ENCODE peak calls at places on chromosomes 1 and 21, in seven cellular contexts. H, W, P, J, M, O and B are unnamed samples.

GRCh38 chr1:53413175-53414001 is 45.8 kb upstream of the DMRTB1 start:
- DNase-seq in H (no peak), W (no peak), P (peak), J (no peak), M (no peak), O (peak), B (no peak)

GRCh38 chr1:182845379-182845778 is 6.2 kb downstream of the DHX9 start:
- DNase-seq in H (no peak), W (no peak), P (no peak), J (no peak), M (no peak), O (no peak), B (no peak)

GRCh38 chr1:188668083-188668482 is 1809.6 kb downstream of the BRINP3 start:
- DNase-seq in H (peak), W (no peak), P (no peak), J (no peak), M (no peak), O (peak), B (no peak)

GRCh38 chr1:185934476-185935189 is 200.4 kb downstream of the HMCN1 start:
- DNase-seq in H (no peak), W (no peak), P (peak), J (no peak), M (no peak), O (no peak), B (no peak)

GRCh38 chr1:59707216-59707615 is 107.5 kb upstream of the HOOK1 start:
- DNase-seq in H (no peak), W (no peak), P (peak), J (peak), M (no peak), O (peak), B (no peak)

GRCh38 chr1:31335007-31335406 is 37.9 kb downstream of the FABP3 start:
- DNase-seq in H (peak), W (no peak), P (peak), J (no peak), M (no peak), O (peak), B (no peak)

GRCh38 chr1:108084866-108085477 is 115.2 kb downstream of the SLC25A24 start:
- DNase-seq in H (no peak), W (no peak), P (no peak), J (no peak), M (no peak), O (no peak), B (no peak)

GRCh38 chr1:105137543-105138444 is 1388.1 kb downstream of the AMY1C start:
- DNase-seq in H (peak), W (no peak), P (no peak), J (no peak), M (no peak), O (no peak), B (peak)

GRCh38 chr1:64966158-64966963 is at the start of gene JAK1:
- DNase-seq in H (peak), W (peak), P (peak), J (peak), M (peak), O (no peak), B (peak)

GRCh38 chr1:222301653-222302052 is 246.3 kb downstream of the HHIPL2 start:
- DNase-seq in H (no peak), W (no peak), P (no peak), J (no peak), M (no peak), O (no peak), B (no peak)

GRCh38 chr1:195594322-195594721 is 1013.9 kb downstream of the KCNT2 start:
- DNase-seq in H (no peak), W (no peak), P (no peak), J (no peak), M (no peak), O (no peak), B (no peak)

GRCh38 chr1:204345941-204346678 is 13.6 kb downstream of the PLEKHA6 start:
- DNase-seq in H (no peak), W (no peak), P (no peak), J (no peak), M (no peak), O (no peak), B (no peak)

GRCh38 chr1:116769050-116769449 is 14.8 kb downstream of the CD2 start:
- DNase-seq in H (no peak), W (no peak), P (no peak), J (no peak), M (no peak), O (no peak), B (no peak)

GRCh38 chr1:41811051-41811795 is 107.5 kb downstream of the HIVEP3 start:
- DNase-seq in H (no peak), W (no peak), P (peak), J (no peak), M (no peak), O (no peak), B (no peak)

GRCh38 chr1:51303751-51304196 is 26.6 kb downstream of the TTC39A start:
- DNase-seq in H (no peak), W (peak), P (peak), J (no peak), M (no peak), O (no peak), B (no peak)

GRCh38 chr21:24375201-24375600 is 1232.1 kb downstream of the MRPL39 start:
- DNase-seq in H (no peak), W (no peak), P (no peak), J (no peak), M (no peak), O (no peak), B (no peak)

GRCh38 chr1:173213665-173214064 is 6.5 kb upstream of the TNFSF4 start:
- DNase-seq in H (no peak), W (no peak), P (no peak), J (no peak), M (no peak), O (no peak), B (no peak)

GRCh38 chr1:108708726-108709660 is 3.7 kb upstream of the FNDC7 start:
- DNase-seq in H (peak), W (no peak), P (peak), J (no peak), M (no peak), O (no peak), B (no peak)

GRCh38 chr1:26161408-26162219 is 2.7 kb downstream of the FAM110D start:
- DNase-seq in H (peak), W (peak), P (peak), J (peak), M (peak), O (no peak), B (peak)

GRCh38 chr1:28510350-28511223 is 4.7 kb downstream of the RCC1 start:
- DNase-seq in H (no peak), W (no peak), P (peak), J (no peak), M (no peak), O (no peak), B (no peak)

GRCh38 chr1:165928075-165928731 is 100.8 kb downstream of the UCK2 start:
- DNase-seq in H (peak), W (peak), P (peak), J (no peak), M (no peak), O (peak), B (no peak)

GRCh38 chr1:208129057-208129456 is 115.1 kb downstream of the PLXNA2 start:
- DNase-seq in H (no peak), W (no peak), P (no peak), J (no peak), M (no peak), O (no peak), B (no peak)

GRCh38 chr1:119679223-119679622 is 31.2 kb upstream of the ZNF697 start:
- DNase-seq in H (peak), W (no peak), P (no peak), J (no peak), M (no peak), O (no peak), B (no peak)

GRCh38 chr21:32475162-32475812 is 62.8 kb downstream of the EVA1C start:
- DNase-seq in H (no peak), W (no peak), P (peak), J (no peak), M (no peak), O (no peak), B (no peak)

GRCh38 chr1:240706150-240706904 is 94.4 kb upstream of the GREM2 start:
- DNase-seq in H (no peak), W (no peak), P (no peak), J (no peak), M (no peak), O (no peak), B (no peak)

GRCh38 chr1:90713741-90714509 is 3.2 kb downstream of the BARHL2 start:
- DNase-seq in H (peak), W (no peak), P (no peak), J (no peak), M (no peak), O (no peak), B (no peak)

GRCh38 chr1:145999321-146000024 is 3.1 kb upstream of the TXNIP start:
- DNase-seq in H (no peak), W (peak), P (peak), J (peak), M (no peak), O (no peak), B (peak)

GRCh38 chr21:29083306-29083705 is 9.9 kb upstream of the CCT8 start:
- DNase-seq in H (no peak), W (no peak), P (no peak), J (no peak), M (no peak), O (no peak), B (no peak)

GRCh38 chr1:181179980-181180964 is 91.8 kb downstream of the IER5 start:
- DNase-seq in H (peak), W (no peak), P (peak), J (peak), M (no peak), O (no peak), B (no peak)

GRCh38 chr1:73587080-73587479 is 610.9 kb downstream of the LRRIQ3 start:
- DNase-seq in H (no peak), W (no peak), P (no peak), J (no peak), M (no peak), O (no peak), B (no peak)

GRCh38 chr1:57831624-57832023 is 407.8 kb upstream of the DAB1 start:
- DNase-seq in H (no peak), W (no peak), P (peak), J (no peak), M (no peak), O (no peak), B (no peak)

GRCh38 chr1:18108313-18109057 is 887 bp downstream of the IGSF21 start:
- DNase-seq in H (peak), W (no peak), P (no peak), J (no peak), M (no peak), O (no peak), B (no peak)

GRCh38 chr1:10823000-10823401 is 26.6 kb upstream of the CASZ1 start:
- DNase-seq in H (no peak), W (peak), P (peak), J (peak), M (no peak), O (no peak), B (no peak)

GRCh38 chr1:175079338-175079737 is 11.7 kb downstream of the TNN start:
- DNase-seq in H (no peak), W (no peak), P (no peak), J (no peak), M (no peak), O (no peak), B (no peak)

GRCh38 chr1:205983925-205984725 is 19.1 kb downstream of the RAB7B start:
- DNase-seq in H (peak), W (peak), P (peak), J (peak), M (peak), O (peak), B (peak)

GRCh38 chr1:32772281-32773017 is 44.7 kb downstream of the YARS1 start:
- DNase-seq in H (no peak), W (no peak), P (no peak), J (no peak), M (no peak), O (no peak), B (no peak)

GRCh38 chr1:39378377-39378776 is 113.1 kb upstream of the BMP8A start:
- DNase-seq in H (peak), W (no peak), P (no peak), J (no peak), M (no peak), O (no peak), B (no peak)

GRCh38 chr1:110554871-110555801 is 36.2 kb upstream of the KCNA10 start:
- DNase-seq in H (peak), W (peak), P (peak), J (peak), M (peak), O (no peak), B (peak)

DNA sequence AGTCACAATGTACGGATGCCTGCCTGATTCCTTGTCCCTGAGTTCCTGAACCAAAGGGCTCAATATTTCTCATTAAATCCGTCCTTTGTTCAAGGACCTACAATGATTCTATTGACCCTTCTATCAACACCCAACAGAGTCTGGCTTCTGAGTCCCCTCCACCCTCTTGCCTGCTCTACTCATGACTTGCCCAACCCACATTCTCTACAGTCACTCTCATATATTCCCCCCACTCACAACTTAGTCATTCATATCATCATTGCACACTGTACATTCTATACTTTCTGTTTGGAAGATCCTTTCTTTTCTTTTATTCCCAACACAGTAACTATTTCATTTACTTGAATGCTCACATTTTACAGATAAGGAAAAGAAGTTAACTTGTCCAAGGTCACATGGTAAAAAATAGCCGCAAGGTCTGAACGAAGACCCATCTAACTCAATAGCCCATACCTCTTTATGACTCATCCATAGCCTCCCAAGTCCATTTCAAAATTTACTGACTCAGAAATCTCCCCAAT is 3.6 kb downstream of the OTUD7B start:
- DNase-seq in H (no peak), W (no peak), P (peak), J (no peak), M (no peak), O (no peak), B (no peak)
- H3K4me3 ChIP-seq in H (no peak), W (no peak), P (no peak), J (no peak), M (no peak), O (no peak), B (no peak)

DNA sequence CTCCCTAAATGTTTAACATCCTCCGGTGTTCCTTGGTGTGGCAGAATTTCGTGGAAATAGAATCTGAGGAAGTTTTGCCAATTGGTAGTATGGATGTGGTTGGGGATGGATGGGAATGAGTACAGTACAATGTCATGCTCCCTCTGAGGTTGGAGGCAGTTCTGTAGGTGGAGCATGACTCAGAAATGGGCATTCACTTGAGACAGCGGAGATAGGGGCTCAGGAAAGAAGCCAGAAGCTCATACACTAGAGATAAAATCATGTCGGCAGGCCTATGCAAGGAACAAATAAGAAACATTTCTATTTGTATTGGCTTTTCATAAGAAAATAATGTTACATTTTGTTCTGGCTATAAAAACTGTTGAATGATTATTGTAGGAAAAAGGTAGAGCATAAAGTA is 196.0 kb downstream of the URB2 start:
- DNase-seq in H (no peak), W (no peak), P (peak), J (no peak), M (no peak), O (no peak), B (no peak)
- TF ChIP-seq CTCF in H (no peak), W (no peak), P (no peak), J (no peak), M (no peak), O (no peak), B (no peak)

DNA sequence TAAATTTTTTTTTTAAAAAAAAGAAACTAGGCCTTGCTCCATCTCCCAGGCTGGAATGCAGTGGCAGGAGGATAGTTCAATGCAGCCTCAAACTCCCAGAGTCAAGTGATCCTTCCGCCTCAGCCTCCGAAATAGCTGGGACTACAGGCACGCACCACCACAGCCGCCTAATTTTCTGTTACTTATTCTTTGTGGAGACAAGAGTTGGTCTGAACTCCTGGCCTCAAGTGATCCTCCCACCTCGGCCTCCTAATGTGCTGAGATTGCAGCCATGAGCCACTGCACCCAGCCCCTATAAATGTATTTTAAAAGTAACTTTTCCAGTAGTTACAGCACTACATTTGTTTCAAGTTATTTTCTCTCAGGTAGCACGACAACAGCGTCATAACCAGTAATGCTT is 2.3 kb downstream of the BRWD1 start:
- DNase-seq in H (no peak), W (no peak), P (no peak), J (no peak), M (no peak), O (no peak), B (no peak)
- H3K4me3 ChIP-seq in H (no peak), W (no peak), P (no peak), J (no peak), M (no peak), O (no peak), B (no peak)

GRCh38 chr21:26732442-26733221 is 112.6 kb downstream of the ADAMTS1 start:
- DNase-seq in H (peak), W (peak), P (peak), J (peak), M (peak), O (no peak), B (no peak)
- TF ChIP-seq CTCF in H (peak), W (no peak), P (peak), J (peak), M (peak), O (peak), B (no peak)

GRCh38 chr1:226827458-226827857 is 43.0 kb upstream of the PSEN2 start:
- DNase-seq in H (no peak), W (peak), P (peak), J (peak), M (peak), O (no peak), B (no peak)
- H3K4me3 ChIP-seq in H (no peak), W (no peak), P (no peak), J (no peak), M (no peak), O (no peak), B (no peak)